ENCODE peak calls at places on chromosome 4, in four cellular contexts. X is NCI-H2081, T is tibial artery, K is ureter. F is an unnamed sample.

GRCh38 chr4:35025152-35025834 is 1219.0 kb downstream of the ARAP2 start:
- DNase-seq in X (no peak), T (no peak), K (no peak), F (no peak)

GRCh38 chr4:41432889-41433288 is 105.1 kb upstream of the LIMCH1 start:
- DNase-seq in X (no peak), T (no peak), K (no peak), F (no peak)

GRCh38 chr4:141425124-141425523 is 204.4 kb downstream of the ZNF330 start:
- DNase-seq in X (no peak), T (no peak), K (no peak), F (no peak)

GRCh38 chr4:52100062-52100461 is 49.0 kb downstream of the SPATA18 start:
- DNase-seq in X (no peak), T (no peak), K (no peak), F (no peak)

GRCh38 chr4:143375326-143376073 is 38.8 kb downstream of the GAB1 start:
- DNase-seq in X (peak), T (no peak), K (no peak), F (no peak)

GRCh38 chr4:73978886-73979285 is 2.9 kb downstream of the PF4 start:
- DNase-seq in X (no peak), T (no peak), K (no peak), F (no peak)

GRCh38 chr4:3202836-3203820 is 45.8 kb upstream of the MSANTD1 start:
- DNase-seq in X (no peak), T (no peak), K (no peak), F (no peak)

GRCh38 chr4:102809190-102809589 is 18.2 kb downstream of the UBE2D3 start:
- DNase-seq in X (no peak), T (no peak), K (no peak), F (no peak)

GRCh38 chr4:14345356-14345775 is 656.9 kb upstream of the CPEB2 start:
- DNase-seq in X (no peak), T (no peak), K (no peak), F (no peak)

GRCh38 chr4:13641084-13641483 is 13.6 kb upstream of the BOD1L1 start:
- DNase-seq in X (no peak), T (no peak), K (no peak), F (no peak)

GRCh38 chr4:185755451-185755850 is 56.5 kb downstream of the SORBS2 start:
- DNase-seq in X (no peak), T (no peak), K (no peak), F (no peak)

GRCh38 chr4:106238819-106239420 is 77.1 kb downstream of the TBCK start:
- DNase-seq in X (peak), T (no peak), K (no peak), F (no peak)

GRCh38 chr4:151567056-151567455 is 158.1 kb downstream of the FHIP1A start:
- DNase-seq in X (peak), T (no peak), K (no peak), F (no peak)

GRCh38 chr4:44760142-44760898 is 34.0 kb upstream of the GNPDA2 start:
- DNase-seq in X (peak), T (no peak), K (no peak), F (no peak)

GRCh38 chr4:3388461-3389185 is 53.1 kb upstream of the HGFAC start:
- DNase-seq in X (no peak), T (peak), K (no peak), F (no peak)

GRCh38 chr4:78704981-78705757 is 71.0 kb upstream of the BMP2K start:
- DNase-seq in X (no peak), T (no peak), K (no peak), F (no peak)

GRCh38 chr4:20445933-20446723 is 194.4 kb downstream of the SLIT2 start:
- DNase-seq in X (no peak), T (no peak), K (no peak), F (no peak)

GRCh38 chr4:55291227-55291629 is 54.8 kb upstream of the SRD5A3 start:
- DNase-seq in X (no peak), T (peak), K (no peak), F (no peak)

GRCh38 chr4:70877539-70877938 is 24.6 kb upstream of the MOB1B start:
- DNase-seq in X (no peak), T (no peak), K (no peak), F (no peak)

GRCh38 chr4:54487491-54487890 is 170.3 kb upstream of the KIT start:
- DNase-seq in X (no peak), T (no peak), K (no peak), F (no peak)

F was measured in coronary artery.